ENCODE peak calls at places on chromosome 2, in seven cellular contexts. P is coronary artery; B is keratinocyte; J is prostate gland; D is activated CD8-positive, alpha-beta T cell treated with anti-CD3 and anti-CD28 coated beads for 36 hours; A is nephron progenitor cell; I is omental fat pad. L is an unnamed sample.

GRCh38 chr2:22110244-22110651 is 986.5 kb downstream of the TDRD15 start:
- DNase-seq in A (no peak), B (no peak), D (no peak), I (no peak), J (no peak), P (no peak), L (no peak)

GRCh38 chr2:229849073-229849472 is 72.7 kb downstream of the TRIP12 start:
- DNase-seq in B (no peak), A (no peak), J (no peak), I (no peak), P (no peak), D (no peak), L (no peak)

GRCh38 chr2:88636026-88636425 is 8.8 kb upstream of the EIF2AK3 start:
- DNase-seq in A (no peak), B (no peak), P (no peak), J (no peak), I (no peak), D (no peak), L (no peak)

GRCh38 chr2:86037795-86038192 is 67.9 kb downstream of the POLR1A start:
- DNase-seq in J (no peak), A (no peak), B (no peak), I (peak), D (peak), P (no peak), L (no peak)

GRCh38 chr2:26922638-26923466 is 47.6 kb upstream of the MAPRE3 start:
- DNase-seq in I (no peak), D (peak), J (peak), B (no peak), A (peak), P (no peak), L (no peak)

GRCh38 chr2:71637168-71637567 is 183.8 kb downstream of the DYSF start:
- DNase-seq in D (no peak), P (no peak), J (no peak), B (no peak), A (no peak), I (no peak), L (no peak)

GRCh38 chr2:30359644-30360167 is 87.3 kb upstream of the LCLAT1 start:
- DNase-seq in B (no peak), D (no peak), P (peak), I (no peak), J (no peak), A (no peak), L (no peak)

GRCh38 chr2:121191191-121192170 is 93.5 kb downstream of the TFCP2L1 start:
- DNase-seq in P (no peak), D (no peak), I (no peak), A (no peak), J (no peak), B (no peak), L (no peak)

GRCh38 chr2:66437601-66438497 is 2.9 kb downstream of the MEIS1 start:
- DNase-seq in P (no peak), I (no peak), J (no peak), B (no peak), D (no peak), A (peak), L (no peak)

GRCh38 chr2:219570194-219570923 is 980 bp downstream of the OBSL1 start:
- DNase-seq in B (no peak), I (no peak), P (no peak), J (no peak), A (peak), D (no peak), L (no peak)
- TF ChIP-seq CTCF in B (peak), I (no peak), P (no peak), J (peak), A (no peak), D (no peak), L (no peak)

GRCh38 chr2:62423235-62423634 is 82.8 kb downstream of the TMEM17 start:
- DNase-seq in I (no peak), P (no peak), J (no peak), A (no peak), B (no peak), D (no peak), L (no peak)
- TF ChIP-seq CTCF in I (no peak), P (no peak), J (no peak), A (no peak), B (peak), D (no peak), L (peak)

DNA sequence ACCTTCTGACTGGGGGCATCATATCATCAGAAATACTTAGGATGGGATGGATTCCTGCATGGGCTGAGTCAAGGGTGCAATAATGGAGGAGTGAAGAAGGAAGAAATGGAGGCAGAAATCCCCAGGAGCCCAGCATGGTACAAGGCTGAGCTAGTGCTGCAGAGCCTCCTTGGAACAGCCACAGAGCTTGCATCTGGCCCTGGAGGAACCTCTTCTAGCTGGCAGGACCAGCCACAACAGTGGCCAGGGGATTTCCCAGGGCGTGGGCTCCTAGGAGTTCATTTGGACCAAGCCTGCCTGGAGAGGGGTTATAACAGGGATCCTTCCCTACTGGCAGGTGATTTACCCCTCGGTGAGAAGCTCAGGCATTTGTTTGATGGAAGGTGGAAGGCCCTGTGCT is 4.7 kb upstream of the IL37 start:
- DNase-seq in P (no peak), B (no peak), D (no peak), J (no peak), I (no peak), A (no peak), L (no peak)
- TF ChIP-seq CTCF in P (no peak), B (no peak), D (no peak), J (no peak), I (no peak), A (no peak), L (no peak)

DNA sequence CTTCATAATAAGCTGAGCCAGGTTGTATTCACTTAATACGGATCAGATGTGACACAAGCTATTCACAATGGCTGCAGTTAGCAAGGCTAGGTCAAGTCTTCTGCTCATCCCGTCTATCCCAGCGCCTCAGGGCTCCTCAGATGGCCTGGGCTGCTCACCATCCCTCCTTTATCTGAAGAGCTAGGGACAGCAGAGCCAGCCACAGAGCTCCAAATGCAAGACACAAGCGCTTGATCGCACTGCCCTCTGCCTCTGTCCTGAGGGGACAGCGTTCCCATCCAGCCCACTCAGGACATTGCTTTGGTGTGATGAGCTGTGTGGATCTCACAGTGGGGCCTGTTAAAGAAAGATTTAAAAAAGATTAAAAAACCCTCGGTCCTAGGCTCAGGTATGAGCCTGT is 254.4 kb upstream of the HS6ST1 start:
- DNase-seq in D (no peak), J (no peak), B (no peak), A (no peak), P (no peak), I (no peak), L (no peak)
- TF ChIP-seq CTCF in D (no peak), J (no peak), B (no peak), A (no peak), P (no peak), I (no peak), L (no peak)